ENCODE peak calls at places on chromosome 18, in four cellular contexts. One of them, this sample, is unnamed.

GRCh38 chr18:76463358-76463757 is 31.7 kb downstream of the ZNF516 start:
- DNase-seq in stimulated activated CD8-positive, alpha-beta memory T cell treated with anti-CD3 and anti-CD28 coated beads, Interleukin-2, amount 100 ng/mL, for 1 hour: no peak
- DNase-seq in colonic mucosa: no peak
- DNase-seq in activated CD8-positive, alpha-beta memory T cell treated with anti-CD3 and anti-CD28 coated beads for 48 hours: no peak
- DNase-seq in this sample: no peak

GRCh38 chr18:78786776-78787175 is 192.8 kb upstream of the SALL3 start:
- DNase-seq in stimulated activated CD8-positive, alpha-beta memory T cell treated with anti-CD3 and anti-CD28 coated beads, Interleukin-2, amount 100 ng/mL, for 1 hour: no peak
- DNase-seq in colonic mucosa: no peak
- DNase-seq in activated CD8-positive, alpha-beta memory T cell treated with anti-CD3 and anti-CD28 coated beads for 48 hours: no peak
- DNase-seq in this sample: no peak

GRCh38 chr18:74196220-74197119 is 48.1 kb downstream of the TIMM21 start:
- DNase-seq in stimulated activated CD8-positive, alpha-beta memory T cell treated with anti-CD3 and anti-CD28 coated beads, Interleukin-2, amount 100 ng/mL, for 1 hour: peak
- DNase-seq in colonic mucosa: peak
- DNase-seq in activated CD8-positive, alpha-beta memory T cell treated with anti-CD3 and anti-CD28 coated beads for 48 hours: peak
- DNase-seq in this sample: no peak

GRCh38 chr18:22432672-22433137 is 15.0 kb upstream of the CTAGE1 start:
- DNase-seq in stimulated activated CD8-positive, alpha-beta memory T cell treated with anti-CD3 and anti-CD28 coated beads, Interleukin-2, amount 100 ng/mL, for 1 hour: no peak
- DNase-seq in colonic mucosa: peak
- DNase-seq in activated CD8-positive, alpha-beta memory T cell treated with anti-CD3 and anti-CD28 coated beads for 48 hours: no peak
- DNase-seq in this sample: peak

GRCh38 chr18:52715421-52715820 is 375.4 kb downstream of the DCC start:
- DNase-seq in stimulated activated CD8-positive, alpha-beta memory T cell treated with anti-CD3 and anti-CD28 coated beads, Interleukin-2, amount 100 ng/mL, for 1 hour: no peak
- DNase-seq in colonic mucosa: no peak
- DNase-seq in activated CD8-positive, alpha-beta memory T cell treated with anti-CD3 and anti-CD28 coated beads for 48 hours: no peak
- DNase-seq in this sample: no peak

GRCh38 chr18:55301836-55302235 is 286.2 kb downstream of the TCF4 start:
- DNase-seq in stimulated activated CD8-positive, alpha-beta memory T cell treated with anti-CD3 and anti-CD28 coated beads, Interleukin-2, amount 100 ng/mL, for 1 hour: no peak
- DNase-seq in colonic mucosa: no peak
- DNase-seq in activated CD8-positive, alpha-beta memory T cell treated with anti-CD3 and anti-CD28 coated beads for 48 hours: no peak
- DNase-seq in this sample: no peak

GRCh38 chr18:49193896-49194295 is 243.1 kb upstream of the SMAD7 start:
- DNase-seq in stimulated activated CD8-positive, alpha-beta memory T cell treated with anti-CD3 and anti-CD28 coated beads, Interleukin-2, amount 100 ng/mL, for 1 hour: no peak
- DNase-seq in colonic mucosa: no peak
- DNase-seq in activated CD8-positive, alpha-beta memory T cell treated with anti-CD3 and anti-CD28 coated beads for 48 hours: no peak
- DNase-seq in this sample: no peak

GRCh38 chr18:71799016-71799673 is 745.0 kb downstream of the CBLN2 start:
- DNase-seq in stimulated activated CD8-positive, alpha-beta memory T cell treated with anti-CD3 and anti-CD28 coated beads, Interleukin-2, amount 100 ng/mL, for 1 hour: no peak
- DNase-seq in colonic mucosa: no peak
- DNase-seq in activated CD8-positive, alpha-beta memory T cell treated with anti-CD3 and anti-CD28 coated beads for 48 hours: no peak
- DNase-seq in this sample: no peak

GRCh38 chr18:50734886-50735285 is 84.9 kb downstream of the MRO start:
- DNase-seq in stimulated activated CD8-positive, alpha-beta memory T cell treated with anti-CD3 and anti-CD28 coated beads, Interleukin-2, amount 100 ng/mL, for 1 hour: no peak
- DNase-seq in colonic mucosa: no peak
- DNase-seq in activated CD8-positive, alpha-beta memory T cell treated with anti-CD3 and anti-CD28 coated beads for 48 hours: no peak
- DNase-seq in this sample: no peak

GRCh38 chr18:32896781-32897547 is 124.1 kb upstream of the KLHL14 start:
- DNase-seq in stimulated activated CD8-positive, alpha-beta memory T cell treated with anti-CD3 and anti-CD28 coated beads, Interleukin-2, amount 100 ng/mL, for 1 hour: no peak
- DNase-seq in colonic mucosa: no peak
- DNase-seq in activated CD8-positive, alpha-beta memory T cell treated with anti-CD3 and anti-CD28 coated beads for 48 hours: no peak
- DNase-seq in this sample: no peak

GRCh38 chr18:46761054-46761769 is 4.4 kb upstream of the ST8SIA5 start:
- DNase-seq in stimulated activated CD8-positive, alpha-beta memory T cell treated with anti-CD3 and anti-CD28 coated beads, Interleukin-2, amount 100 ng/mL, for 1 hour: no peak
- DNase-seq in colonic mucosa: no peak
- DNase-seq in activated CD8-positive, alpha-beta memory T cell treated with anti-CD3 and anti-CD28 coated beads for 48 hours: no peak
- DNase-seq in this sample: no peak

GRCh38 chr18:46310258-46310657 is 206.1 kb downstream of the HAUS1 start:
- DNase-seq in stimulated activated CD8-positive, alpha-beta memory T cell treated with anti-CD3 and anti-CD28 coated beads, Interleukin-2, amount 100 ng/mL, for 1 hour: no peak
- DNase-seq in colonic mucosa: no peak
- DNase-seq in activated CD8-positive, alpha-beta memory T cell treated with anti-CD3 and anti-CD28 coated beads for 48 hours: no peak
- DNase-seq in this sample: no peak

GRCh38 chr18:37769846-37770245 is 204.2 kb upstream of the CELF4 start:
- DNase-seq in stimulated activated CD8-positive, alpha-beta memory T cell treated with anti-CD3 and anti-CD28 coated beads, Interleukin-2, amount 100 ng/mL, for 1 hour: no peak
- DNase-seq in colonic mucosa: no peak
- DNase-seq in activated CD8-positive, alpha-beta memory T cell treated with anti-CD3 and anti-CD28 coated beads for 48 hours: no peak
- DNase-seq in this sample: no peak

GRCh38 chr18:59218018-59218417 is 1.9 kb upstream of the GRP start:
- DNase-seq in stimulated activated CD8-positive, alpha-beta memory T cell treated with anti-CD3 and anti-CD28 coated beads, Interleukin-2, amount 100 ng/mL, for 1 hour: no peak
- DNase-seq in colonic mucosa: no peak
- DNase-seq in activated CD8-positive, alpha-beta memory T cell treated with anti-CD3 and anti-CD28 coated beads for 48 hours: no peak
- DNase-seq in this sample: no peak

GRCh38 chr18:63302647-63303405 is 16.7 kb downstream of the BCL2 start:
- DNase-seq in stimulated activated CD8-positive, alpha-beta memory T cell treated with anti-CD3 and anti-CD28 coated beads, Interleukin-2, amount 100 ng/mL, for 1 hour: no peak
- DNase-seq in colonic mucosa: no peak
- DNase-seq in activated CD8-positive, alpha-beta memory T cell treated with anti-CD3 and anti-CD28 coated beads for 48 hours: no peak
- DNase-seq in this sample: no peak

GRCh38 chr18:24397131-24397693 is 412 bp downstream of the OSBPL1A start:
- DNase-seq in stimulated activated CD8-positive, alpha-beta memory T cell treated with anti-CD3 and anti-CD28 coated beads, Interleukin-2, amount 100 ng/mL, for 1 hour: no peak
- DNase-seq in colonic mucosa: peak
- DNase-seq in activated CD8-positive, alpha-beta memory T cell treated with anti-CD3 and anti-CD28 coated beads for 48 hours: no peak
- DNase-seq in this sample: peak

GRCh38 chr18:23283933-23284430 is 148.7 kb downstream of the CABLES1 start:
- DNase-seq in stimulated activated CD8-positive, alpha-beta memory T cell treated with anti-CD3 and anti-CD28 coated beads, Interleukin-2, amount 100 ng/mL, for 1 hour: no peak
- DNase-seq in colonic mucosa: no peak
- DNase-seq in activated CD8-positive, alpha-beta memory T cell treated with anti-CD3 and anti-CD28 coated beads for 48 hours: no peak
- DNase-seq in this sample: no peak

GRCh38 chr18:58267493-58267892 is 223.5 kb downstream of the NEDD4L start:
- DNase-seq in stimulated activated CD8-positive, alpha-beta memory T cell treated with anti-CD3 and anti-CD28 coated beads, Interleukin-2, amount 100 ng/mL, for 1 hour: no peak
- DNase-seq in colonic mucosa: no peak
- DNase-seq in activated CD8-positive, alpha-beta memory T cell treated with anti-CD3 and anti-CD28 coated beads for 48 hours: no peak
- DNase-seq in this sample: no peak

GRCh38 chr18:77470836-77471413 is 221.3 kb downstream of the GALR1 start:
- DNase-seq in stimulated activated CD8-positive, alpha-beta memory T cell treated with anti-CD3 and anti-CD28 coated beads, Interleukin-2, amount 100 ng/mL, for 1 hour: no peak
- DNase-seq in colonic mucosa: no peak
- DNase-seq in activated CD8-positive, alpha-beta memory T cell treated with anti-CD3 and anti-CD28 coated beads for 48 hours: no peak
- DNase-seq in this sample: no peak

GRCh38 chr18:76416935-76417334 is 78.1 kb downstream of the ZNF516 start:
- DNase-seq in stimulated activated CD8-positive, alpha-beta memory T cell treated with anti-CD3 and anti-CD28 coated beads, Interleukin-2, amount 100 ng/mL, for 1 hour: no peak
- DNase-seq in colonic mucosa: no peak
- DNase-seq in activated CD8-positive, alpha-beta memory T cell treated with anti-CD3 and anti-CD28 coated beads for 48 hours: no peak
- DNase-seq in this sample: no peak

This sample was measured in omental fat pad.